ENCODE peak calls at places on chromosomes 7 and 10, in five cellular contexts. S is caudate nucleus; K is activated naive CD4-positive, alpha-beta T cell treated with Interleukin-2 at 50 U/mL for 16 hours; M is NCI-H1694; L is germinal center. E is an unnamed sample.

GRCh38 chr7:128883622-128884549 is 21.2 kb downstream of the ATP6V1F start:
- DNase-seq in L (peak; percentile 91), K (peak; percentile 88), S (no peak), M (peak; percentile 47), E (peak; percentile 79)

GRCh38 chr7:24879281-24879680 is 100.7 kb downstream of the OSBPL3 start:
- DNase-seq in S (no peak), K (no peak), L (no peak), M (no peak), E (no peak)

GRCh38 chr7:31114593-31115343 is 62.7 kb downstream of the ADCYAP1R1 start:
- DNase-seq in S (no peak), M (peak; percentile 36), L (no peak), K (no peak), E (no peak)

GRCh38 chr10:100600218-100600617 is 64.5 kb downstream of the HIF1AN start:
- DNase-seq in S (no peak), M (no peak), K (no peak), L (no peak), E (no peak)

GRCh38 chr7:128929201-128929808 is 8.4 kb upstream of the IRF5 start:
- DNase-seq in S (no peak), K (no peak), L (no peak), M (no peak), E (no peak)

GRCh38 chr7:21903074-21903786 is 42.5 kb downstream of the CDCA7L start:
- DNase-seq in S (no peak), L (no peak), K (no peak), M (no peak), E (no peak)

GRCh38 chr10:132685921-132686680 is 99.8 kb downstream of the NKX6-2 start:
- DNase-seq in M (no peak), S (no peak), L (no peak), K (no peak), E (no peak)

GRCh38 chr7:69598081-69598486 is at the start of gene AUTS2:
- DNase-seq in M (peak; percentile 82), K (peak; percentile 45), S (peak; percentile 7), L (peak; percentile 90), E (peak; percentile 90)